ENCODE peak calls at places on chromosome 13, in seven cellular contexts. One of them, this sample, is unnamed.
A peak's percentile ranks its signal among the peaks of the same experiment; 100 is the strongest.

GRCh38 chr13:98944336-98944735 is 33.5 kb downstream of the DOCK9 start:
- DNase-seq in SK-N-SH: no peak
- DNase-seq in H1: no peak
- DNase-seq in HCT116: no peak
- DNase-seq in HepG2: no peak
- DNase-seq in K562: no peak
- DNase-seq in GM12878: no peak
- DNase-seq in this sample: no peak

GRCh38 chr13:34412817-34413365 is 529.2 kb upstream of the NBEA start:
- DNase-seq in SK-N-SH: no peak
- DNase-seq in H1: no peak
- DNase-seq in HCT116: no peak
- DNase-seq in HepG2: no peak
- DNase-seq in K562: no peak
- DNase-seq in GM12878: no peak
- DNase-seq in this sample: no peak

GRCh38 chr13:80577285-80577684 is 236.4 kb upstream of the SPRY2 start:
- DNase-seq in SK-N-SH: no peak
- DNase-seq in H1: no peak
- DNase-seq in HCT116: no peak
- DNase-seq in HepG2: no peak
- DNase-seq in K562: no peak
- DNase-seq in GM12878: no peak
- DNase-seq in this sample: no peak

GRCh38 chr13:73136776-73137175 is 78.0 kb downstream of the KLF5 start:
- DNase-seq in SK-N-SH: no peak
- DNase-seq in H1: no peak
- DNase-seq in HCT116: no peak
- DNase-seq in HepG2: no peak
- DNase-seq in K562: no peak
- DNase-seq in GM12878: no peak
- DNase-seq in this sample: no peak

GRCh38 chr13:41652735-41653361 is 195.5 kb downstream of the RGCC start:
- DNase-seq in SK-N-SH: peak; percentile 60
- DNase-seq in H1: no peak
- DNase-seq in HCT116: peak; percentile 23
- DNase-seq in HepG2: peak; percentile 62
- DNase-seq in K562: peak; percentile 21
- DNase-seq in GM12878: no peak
- DNase-seq in this sample: peak; percentile 56

GRCh38 chr13:33751151-33751550 is 66.8 kb upstream of the RFC3 start:
- DNase-seq in SK-N-SH: no peak
- DNase-seq in H1: no peak
- DNase-seq in HCT116: no peak
- DNase-seq in HepG2: no peak
- DNase-seq in K562: no peak
- DNase-seq in GM12878: no peak
- DNase-seq in this sample: no peak

GRCh38 chr13:36858285-36858684 is 39.3 kb downstream of the RFXAP start:
- DNase-seq in SK-N-SH: peak; percentile 53
- DNase-seq in H1: no peak
- DNase-seq in HCT116: peak; percentile 31
- DNase-seq in HepG2: peak; percentile 69
- DNase-seq in K562: peak; percentile 6
- DNase-seq in GM12878: no peak
- DNase-seq in this sample: peak; percentile 67

GRCh38 chr13:79775830-79776229 is 294.9 kb downstream of the NDFIP2 start:
- DNase-seq in SK-N-SH: no peak
- DNase-seq in H1: no peak
- DNase-seq in HCT116: peak; percentile 7
- DNase-seq in HepG2: peak; percentile 38
- DNase-seq in K562: no peak
- DNase-seq in GM12878: no peak
- DNase-seq in this sample: peak; percentile 71

GRCh38 chr13:73292127-73292526 is 233.3 kb downstream of the KLF5 start:
- DNase-seq in SK-N-SH: no peak
- DNase-seq in H1: no peak
- DNase-seq in HCT116: no peak
- DNase-seq in HepG2: no peak
- DNase-seq in K562: no peak
- DNase-seq in GM12878: no peak
- DNase-seq in this sample: no peak

GRCh38 chr13:73090116-73090811 is 31.5 kb downstream of the KLF5 start:
- DNase-seq in SK-N-SH: no peak
- DNase-seq in H1: no peak
- DNase-seq in HCT116: peak; percentile 96
- DNase-seq in HepG2: peak; percentile 95
- DNase-seq in K562: peak; percentile 29
- DNase-seq in GM12878: no peak
- DNase-seq in this sample: no peak

GRCh38 chr13:42553098-42554046 is 20.6 kb upstream of the TNFSF11 start:
- DNase-seq in SK-N-SH: no peak
- DNase-seq in H1: no peak
- DNase-seq in HCT116: no peak
- DNase-seq in HepG2: no peak
- DNase-seq in K562: no peak
- DNase-seq in GM12878: no peak
- DNase-seq in this sample: peak; percentile 12

GRCh38 chr13:101267656-101268055 is 148.7 kb downstream of the NALCN start:
- DNase-seq in SK-N-SH: no peak
- DNase-seq in H1: no peak
- DNase-seq in HCT116: no peak
- DNase-seq in HepG2: no peak
- DNase-seq in K562: no peak
- DNase-seq in GM12878: no peak
- DNase-seq in this sample: no peak

GRCh38 chr13:52938065-52938464 is 89.6 kb upstream of the PCDH8 start:
- DNase-seq in SK-N-SH: no peak
- DNase-seq in H1: no peak
- DNase-seq in HCT116: no peak
- DNase-seq in HepG2: no peak
- DNase-seq in K562: no peak
- DNase-seq in GM12878: no peak
- DNase-seq in this sample: no peak

GRCh38 chr13:94988654-94989053 is 276.3 kb upstream of the SOX21 start:
- DNase-seq in SK-N-SH: no peak
- DNase-seq in H1: no peak
- DNase-seq in HCT116: peak; percentile 3
- DNase-seq in HepG2: peak; percentile 7
- DNase-seq in K562: no peak
- DNase-seq in GM12878: no peak
- DNase-seq in this sample: peak; percentile 5

GRCh38 chr13:38429916-38430315 is 80.3 kb downstream of the UFM1 start:
- DNase-seq in SK-N-SH: no peak
- DNase-seq in H1: no peak
- DNase-seq in HCT116: no peak
- DNase-seq in HepG2: no peak
- DNase-seq in K562: no peak
- DNase-seq in GM12878: no peak
- DNase-seq in this sample: no peak

GRCh38 chr13:48068952-48069351 is 26.0 kb downstream of the MED4 start:
- DNase-seq in SK-N-SH: no peak
- DNase-seq in H1: no peak
- DNase-seq in HCT116: no peak
- DNase-seq in HepG2: no peak
- DNase-seq in K562: no peak
- DNase-seq in GM12878: no peak
- DNase-seq in this sample: no peak

GRCh38 chr13:27016871-27017270 is 154.7 kb downstream of the USP12 start:
- DNase-seq in SK-N-SH: no peak
- DNase-seq in H1: peak; percentile 30
- DNase-seq in HCT116: no peak
- DNase-seq in HepG2: no peak
- DNase-seq in K562: no peak
- DNase-seq in GM12878: no peak
- DNase-seq in this sample: no peak

GRCh38 chr13:67221630-67222226 is 8.4 kb downstream of the PCDH9 start:
- DNase-seq in SK-N-SH: no peak
- DNase-seq in H1: no peak
- DNase-seq in HCT116: no peak
- DNase-seq in HepG2: no peak
- DNase-seq in K562: no peak
- DNase-seq in GM12878: no peak
- DNase-seq in this sample: no peak

GRCh38 chr13:98207411-98207810 is 30.3 kb upstream of the RNF113B start:
- DNase-seq in SK-N-SH: no peak
- DNase-seq in H1: no peak
- DNase-seq in HCT116: no peak
- DNase-seq in HepG2: no peak
- DNase-seq in K562: no peak
- DNase-seq in GM12878: no peak
- DNase-seq in this sample: no peak

GRCh38 chr13:39415003-39415402 is 188.0 kb downstream of the LHFPL6 start:
- DNase-seq in SK-N-SH: no peak
- DNase-seq in H1: no peak
- DNase-seq in HCT116: no peak
- DNase-seq in HepG2: peak; percentile 1
- DNase-seq in K562: no peak
- DNase-seq in GM12878: no peak
- DNase-seq in this sample: no peak

GRCh38 chr13:65606622-65607021 is 1623.5 kb downstream of the PCDH9 start:
- DNase-seq in SK-N-SH: no peak
- DNase-seq in H1: no peak
- DNase-seq in HCT116: no peak
- DNase-seq in HepG2: no peak
- DNase-seq in K562: no peak
- DNase-seq in GM12878: no peak
- DNase-seq in this sample: no peak

GRCh38 chr13:113305208-113305607 is 8.2 kb downstream of the LAMP1 start:
- DNase-seq in SK-N-SH: no peak
- DNase-seq in H1: no peak
- DNase-seq in HCT116: no peak
- DNase-seq in HepG2: no peak
- DNase-seq in K562: no peak
- DNase-seq in GM12878: no peak
- DNase-seq in this sample: peak; percentile 13
- TF ChIP-seq JUND in SK-N-SH: no peak
- TF ChIP-seq JUND in H1: no peak
- TF ChIP-seq JUND in HCT116: no peak
- TF ChIP-seq JUND in HepG2: no peak
- TF ChIP-seq JUND in K562: no peak
- TF ChIP-seq JUND in GM12878: no peak
- TF ChIP-seq JUND in this sample: no peak

GRCh38 chr13:114055766-114056165 is 76.7 kb downstream of the RASA3 start:
- DNase-seq in SK-N-SH: no peak
- DNase-seq in H1: no peak
- DNase-seq in HCT116: no peak
- DNase-seq in HepG2: no peak
- DNase-seq in K562: no peak
- DNase-seq in GM12878: no peak
- DNase-seq in this sample: no peak
- TF ChIP-seq JUND in SK-N-SH: no peak
- TF ChIP-seq JUND in H1: no peak
- TF ChIP-seq JUND in HCT116: no peak
- TF ChIP-seq JUND in HepG2: no peak
- TF ChIP-seq JUND in K562: no peak
- TF ChIP-seq JUND in GM12878: no peak
- TF ChIP-seq JUND in this sample: no peak

GRCh38 chr13:49497272-49497671 is 1.5 kb downstream of the PHF11 start:
- DNase-seq in SK-N-SH: no peak
- DNase-seq in H1: no peak
- DNase-seq in HCT116: no peak
- DNase-seq in HepG2: no peak
- DNase-seq in K562: no peak
- DNase-seq in GM12878: no peak
- DNase-seq in this sample: no peak

GRCh38 chr13:49499889-49500660 is 4.3 kb downstream of the PHF11 start:
- DNase-seq in SK-N-SH: no peak
- DNase-seq in H1: no peak
- DNase-seq in HCT116: no peak
- DNase-seq in HepG2: no peak
- DNase-seq in K562: no peak
- DNase-seq in GM12878: no peak
- DNase-seq in this sample: no peak

GRCh38 chr13:49495783-49496762 is at the start of gene PHF11:
- DNase-seq in SK-N-SH: peak; percentile 57
- DNase-seq in H1: peak; percentile 83
- DNase-seq in HCT116: no peak
- DNase-seq in HepG2: peak; percentile 63
- DNase-seq in K562: peak; percentile 73
- DNase-seq in GM12878: peak; percentile 65
- DNase-seq in this sample: peak; percentile 78

GRCh38 chr13:49498211-49498610 is 2.5 kb downstream of the PHF11 start:
- DNase-seq in SK-N-SH: no peak
- DNase-seq in H1: no peak
- DNase-seq in HCT116: no peak
- DNase-seq in HepG2: no peak
- DNase-seq in K562: no peak
- DNase-seq in GM12878: no peak
- DNase-seq in this sample: no peak

GRCh38 chr13:49494645-49495044 is 1.1 kb upstream of the PHF11 start:
- DNase-seq in SK-N-SH: no peak
- DNase-seq in H1: no peak
- DNase-seq in HCT116: no peak
- DNase-seq in HepG2: no peak
- DNase-seq in K562: no peak
- DNase-seq in GM12878: no peak
- DNase-seq in this sample: no peak
- TF ChIP-seq JUND in SK-N-SH: no peak
- TF ChIP-seq JUND in H1: no peak
- TF ChIP-seq JUND in HCT116: no peak
- TF ChIP-seq JUND in HepG2: no peak
- TF ChIP-seq JUND in K562: no peak
- TF ChIP-seq JUND in GM12878: no peak
- TF ChIP-seq JUND in this sample: no peak

GRCh38 chr13:75751350-75751749 is 115.2 kb downstream of the LMO7 start:
- DNase-seq in SK-N-SH: no peak
- DNase-seq in H1: no peak
- DNase-seq in HCT116: no peak
- DNase-seq in HepG2: no peak
- DNase-seq in K562: no peak
- DNase-seq in GM12878: no peak
- DNase-seq in this sample: no peak

GRCh38 chr13:75752848-75753247 is 116.7 kb downstream of the LMO7 start:
- DNase-seq in SK-N-SH: no peak
- DNase-seq in H1: no peak
- DNase-seq in HCT116: no peak
- DNase-seq in HepG2: no peak
- DNase-seq in K562: no peak
- DNase-seq in GM12878: no peak
- DNase-seq in this sample: no peak

GRCh38 chr13:75745387-75745786 is 109.3 kb downstream of the LMO7 start:
- DNase-seq in SK-N-SH: no peak
- DNase-seq in H1: no peak
- DNase-seq in HCT116: no peak
- DNase-seq in HepG2: no peak
- DNase-seq in K562: no peak
- DNase-seq in GM12878: no peak
- DNase-seq in this sample: no peak

GRCh38 chr13:75748874-75749273 is 112.7 kb downstream of the LMO7 start:
- DNase-seq in SK-N-SH: no peak
- DNase-seq in H1: no peak
- DNase-seq in HCT116: no peak
- DNase-seq in HepG2: no peak
- DNase-seq in K562: no peak
- DNase-seq in GM12878: no peak
- DNase-seq in this sample: no peak

DNA sequence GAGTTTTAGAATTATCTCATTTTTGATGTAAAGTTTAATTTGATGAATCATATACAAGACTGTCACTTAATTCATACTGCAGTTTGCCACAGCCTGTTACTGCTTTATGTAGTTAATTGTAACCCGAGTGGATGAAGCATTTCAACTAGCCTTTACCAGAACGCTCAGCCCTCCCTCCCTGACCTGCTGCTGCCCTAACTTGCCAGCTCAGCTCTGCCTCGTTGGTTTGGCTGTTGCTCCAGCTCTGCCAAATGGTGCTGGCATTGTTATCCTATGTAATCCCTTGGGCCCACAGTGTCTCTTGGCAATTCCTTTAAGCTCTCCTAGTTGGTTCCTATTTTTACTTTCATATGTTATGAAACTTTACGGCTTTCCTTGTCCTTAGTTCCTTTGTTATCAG is 113.3 kb downstream of the LMO7 start:
- DNase-seq in SK-N-SH: no peak
- DNase-seq in H1: no peak
- DNase-seq in HCT116: no peak
- DNase-seq in HepG2: no peak
- DNase-seq in K562: no peak
- DNase-seq in GM12878: no peak
- DNase-seq in this sample: no peak
- TF ChIP-seq JUND in SK-N-SH: no peak
- TF ChIP-seq JUND in H1: no peak
- TF ChIP-seq JUND in HCT116: no peak
- TF ChIP-seq JUND in HepG2: no peak
- TF ChIP-seq JUND in K562: no peak
- TF ChIP-seq JUND in GM12878: no peak
- TF ChIP-seq JUND in this sample: no peak